ENCODE peak calls at places on chromosomes 1 and 21, in five cellular contexts. One of them, this sample, is unnamed.

GRCh38 chr1:203518541-203518940 is 24.6 kb downstream of the OPTC start:
- DNase-seq in GM23248: no peak
- DNase-seq in mesendoderm: no peak
- DNase-seq in mammary epithelial cell: no peak
- DNase-seq in fibroblast of lung: no peak
- DNase-seq in this sample: no peak

GRCh38 chr1:64476251-64476952 is 6.5 kb downstream of the CACHD1 start:
- DNase-seq in GM23248: peak
- DNase-seq in fibroblast of lung: peak
- DNase-seq in mammary epithelial cell: peak
- DNase-seq in mesendoderm: no peak
- DNase-seq in this sample: no peak

GRCh38 chr1:45479039-45479748 is 11.8 kb downstream of the TESK2 start:
- DNase-seq in GM23248: no peak
- DNase-seq in fibroblast of lung: no peak
- DNase-seq in mammary epithelial cell: no peak
- DNase-seq in mesendoderm: no peak
- DNase-seq in this sample: no peak

GRCh38 chr1:207956976-207957375 is 46.1 kb upstream of the CD34 start:
- DNase-seq in mesendoderm: no peak
- DNase-seq in fibroblast of lung: no peak
- DNase-seq in GM23248: no peak
- DNase-seq in mammary epithelial cell: no peak
- DNase-seq in this sample: no peak

GRCh38 chr1:101474039-101474665 is 237.3 kb downstream of the S1PR1 start:
- DNase-seq in fibroblast of lung: no peak
- DNase-seq in GM23248: peak
- DNase-seq in mesendoderm: peak
- DNase-seq in mammary epithelial cell: peak
- DNase-seq in this sample: peak

GRCh38 chr1:15771836-15772516 is 13.4 kb downstream of the FBLIM1 start:
- DNase-seq in mesendoderm: no peak
- DNase-seq in fibroblast of lung: no peak
- DNase-seq in mammary epithelial cell: no peak
- DNase-seq in GM23248: no peak
- DNase-seq in this sample: no peak

GRCh38 chr1:58931761-58932160 is 147.9 kb upstream of the JUN start:
- DNase-seq in GM23248: no peak
- DNase-seq in mesendoderm: no peak
- DNase-seq in fibroblast of lung: no peak
- DNase-seq in mammary epithelial cell: no peak
- DNase-seq in this sample: no peak

GRCh38 chr1:59574085-59574484 is 240.7 kb upstream of the HOOK1 start:
- DNase-seq in mammary epithelial cell: peak
- DNase-seq in GM23248: peak
- DNase-seq in mesendoderm: no peak
- DNase-seq in fibroblast of lung: peak
- DNase-seq in this sample: no peak

GRCh38 chr1:227343727-227344551 is 25.6 kb upstream of the CDC42BPA start:
- DNase-seq in mesendoderm: no peak
- DNase-seq in mammary epithelial cell: peak
- DNase-seq in GM23248: peak
- DNase-seq in fibroblast of lung: peak
- DNase-seq in this sample: no peak

GRCh38 chr1:168482106-168482505 is 61.7 kb downstream of the XCL2 start:
- DNase-seq in GM23248: no peak
- DNase-seq in mesendoderm: peak
- DNase-seq in mammary epithelial cell: no peak
- DNase-seq in fibroblast of lung: no peak
- DNase-seq in this sample: peak

GRCh38 chr1:203439086-203439620 is 36.5 kb upstream of the PRELP start:
- DNase-seq in fibroblast of lung: no peak
- DNase-seq in GM23248: no peak
- DNase-seq in mesendoderm: no peak
- DNase-seq in mammary epithelial cell: no peak
- DNase-seq in this sample: no peak

GRCh38 chr1:206803221-206803730 is 31.0 kb upstream of the IL10 start:
- DNase-seq in GM23248: no peak
- DNase-seq in mesendoderm: peak
- DNase-seq in mammary epithelial cell: no peak
- DNase-seq in fibroblast of lung: no peak
- DNase-seq in this sample: no peak

GRCh38 chr1:158002630-158003408 is 9.4 kb downstream of the KIRREL1 start:
- DNase-seq in mesendoderm: no peak
- DNase-seq in fibroblast of lung: peak
- DNase-seq in mammary epithelial cell: peak
- DNase-seq in GM23248: peak
- DNase-seq in this sample: peak

GRCh38 chr1:98364544-98364943 is 297.0 kb upstream of the SNX7 start:
- DNase-seq in mesendoderm: no peak
- DNase-seq in mammary epithelial cell: no peak
- DNase-seq in GM23248: no peak
- DNase-seq in fibroblast of lung: no peak
- DNase-seq in this sample: no peak

GRCh38 chr1:70134148-70134547 is 71.2 kb downstream of the LRRC40 start:
- DNase-seq in GM23248: peak
- DNase-seq in mesendoderm: peak
- DNase-seq in mammary epithelial cell: no peak
- DNase-seq in fibroblast of lung: no peak
- DNase-seq in this sample: peak

GRCh38 chr1:201213926-201214325 is 23.3 kb downstream of the IGFN1 start:
- DNase-seq in mesendoderm: no peak
- DNase-seq in GM23248: no peak
- DNase-seq in fibroblast of lung: no peak
- DNase-seq in mammary epithelial cell: no peak
- DNase-seq in this sample: no peak

GRCh38 chr1:93735722-93736121 is 54.1 kb upstream of the BCAR3 start:
- DNase-seq in GM23248: peak
- DNase-seq in mesendoderm: no peak
- DNase-seq in fibroblast of lung: peak
- DNase-seq in mammary epithelial cell: peak
- DNase-seq in this sample: no peak

GRCh38 chr1:23177438-23178380 is 9.1 kb upstream of the LUZP1 start:
- DNase-seq in mammary epithelial cell: peak
- DNase-seq in fibroblast of lung: peak
- DNase-seq in mesendoderm: peak
- DNase-seq in GM23248: peak
- DNase-seq in this sample: peak

GRCh38 chr1:172978595-172978994 is 72.1 kb downstream of the TNFSF18 start:
- DNase-seq in fibroblast of lung: no peak
- DNase-seq in mammary epithelial cell: peak
- DNase-seq in mesendoderm: peak
- DNase-seq in GM23248: no peak
- DNase-seq in this sample: no peak

GRCh38 chr1:22529901-22530621 is 33.2 kb upstream of the EPHA8 start:
- DNase-seq in GM23248: peak
- DNase-seq in mammary epithelial cell: no peak
- DNase-seq in mesendoderm: peak
- DNase-seq in fibroblast of lung: peak
- DNase-seq in this sample: peak

GRCh38 chr21:22993822-22994574 is 1995.8 kb downstream of the NCAM2 start:
- DNase-seq in mammary epithelial cell: no peak
- DNase-seq in fibroblast of lung: no peak
- DNase-seq in GM23248: no peak
- DNase-seq in mesendoderm: no peak
- DNase-seq in this sample: no peak

GRCh38 chr1:108669679-108670078 is 8.8 kb upstream of the HENMT1 start:
- DNase-seq in mesendoderm: no peak
- DNase-seq in GM23248: no peak
- DNase-seq in fibroblast of lung: no peak
- DNase-seq in mammary epithelial cell: no peak
- DNase-seq in this sample: no peak

GRCh38 chr1:59292557-59292956 is 4.3 kb upstream of the FGGY start:
- DNase-seq in mammary epithelial cell: no peak
- DNase-seq in GM23248: peak
- DNase-seq in mesendoderm: peak
- DNase-seq in fibroblast of lung: no peak
- DNase-seq in this sample: no peak

GRCh38 chr1:14598498-14599172 is at the start of gene KAZN:
- DNase-seq in GM23248: peak
- DNase-seq in mesendoderm: peak
- DNase-seq in fibroblast of lung: no peak
- DNase-seq in mammary epithelial cell: no peak
- DNase-seq in this sample: peak

DNA sequence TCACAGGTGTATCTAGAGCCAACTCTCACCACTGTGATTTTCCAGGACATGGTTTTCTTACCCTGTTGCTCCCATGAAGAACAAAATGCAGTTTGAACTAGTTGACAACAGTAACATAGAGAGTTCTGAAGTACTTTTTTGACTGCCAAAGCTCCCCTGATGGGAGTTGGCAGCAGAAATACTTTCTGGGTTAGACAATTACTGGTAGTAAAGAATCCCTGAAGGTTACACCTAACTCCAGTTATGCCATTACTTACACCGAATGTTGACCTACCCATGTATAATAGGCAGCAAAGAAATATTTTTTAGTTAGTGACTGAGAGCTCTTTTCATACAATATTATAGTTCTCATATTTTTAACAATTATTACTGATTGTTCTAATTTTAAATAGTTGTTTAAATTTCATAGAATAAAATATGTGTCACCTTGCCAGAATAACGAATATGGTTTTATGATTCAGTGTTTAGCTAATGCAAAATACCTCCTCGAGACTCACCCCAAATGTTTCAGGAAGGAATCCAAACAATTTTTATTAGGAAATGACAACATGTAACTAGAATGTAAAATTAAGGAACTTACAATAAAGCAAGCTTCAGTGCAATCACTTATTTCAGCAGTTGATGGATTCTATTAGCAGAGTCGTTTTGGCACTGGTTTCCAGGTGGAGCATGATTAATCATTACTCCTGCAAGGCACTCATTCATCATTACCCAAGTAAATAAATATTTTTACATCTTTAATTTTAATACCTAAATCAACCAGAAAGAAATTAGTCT is 237.6 kb downstream of the MRPL39 start:
- DNase-seq in fibroblast of lung: peak
- DNase-seq in GM23248: peak
- DNase-seq in mesendoderm: no peak
- DNase-seq in mammary epithelial cell: no peak
- DNase-seq in this sample: no peak
- H3K4me2 ChIP-seq in fibroblast of lung: peak
- H3K4me2 ChIP-seq in GM23248: peak
- H3K4me2 ChIP-seq in mesendoderm: no peak
- H3K4me2 ChIP-seq in mammary epithelial cell: no peak
- H3K4me2 ChIP-seq in this sample: no peak

GRCh38 chr1:46480959-46481646 is 8.5 kb upstream of the DMBX1 start:
- DNase-seq in fibroblast of lung: no peak
- DNase-seq in mesendoderm: no peak
- DNase-seq in mammary epithelial cell: no peak
- DNase-seq in GM23248: peak
- DNase-seq in this sample: no peak
- H3K4me2 ChIP-seq in fibroblast of lung: no peak
- H3K4me2 ChIP-seq in mesendoderm: no peak
- H3K4me2 ChIP-seq in mammary epithelial cell: no peak
- H3K4me2 ChIP-seq in GM23248: no peak
- H3K4me2 ChIP-seq in this sample: no peak

GRCh38 chr1:156138366-156138969 is 14.9 kb upstream of the SEMA4A start:
- DNase-seq in mammary epithelial cell: no peak
- DNase-seq in mesendoderm: no peak
- DNase-seq in GM23248: no peak
- DNase-seq in fibroblast of lung: no peak
- DNase-seq in this sample: no peak

GRCh38 chr1:156134716-156135435 is 18.5 kb upstream of the SEMA4A start:
- DNase-seq in GM23248: no peak
- DNase-seq in mesendoderm: no peak
- DNase-seq in fibroblast of lung: no peak
- DNase-seq in mammary epithelial cell: no peak
- DNase-seq in this sample: no peak

GRCh38 chr1:156140879-156141707 is 12.3 kb upstream of the SEMA4A start:
- DNase-seq in mesendoderm: peak
- DNase-seq in mammary epithelial cell: no peak
- DNase-seq in GM23248: peak
- DNase-seq in fibroblast of lung: peak
- DNase-seq in this sample: peak

GRCh38 chr1:156136970-156137483 is 16.4 kb upstream of the SEMA4A start:
- DNase-seq in mesendoderm: peak
- DNase-seq in fibroblast of lung: no peak
- DNase-seq in mammary epithelial cell: no peak
- DNase-seq in GM23248: no peak
- DNase-seq in this sample: no peak

DNA sequence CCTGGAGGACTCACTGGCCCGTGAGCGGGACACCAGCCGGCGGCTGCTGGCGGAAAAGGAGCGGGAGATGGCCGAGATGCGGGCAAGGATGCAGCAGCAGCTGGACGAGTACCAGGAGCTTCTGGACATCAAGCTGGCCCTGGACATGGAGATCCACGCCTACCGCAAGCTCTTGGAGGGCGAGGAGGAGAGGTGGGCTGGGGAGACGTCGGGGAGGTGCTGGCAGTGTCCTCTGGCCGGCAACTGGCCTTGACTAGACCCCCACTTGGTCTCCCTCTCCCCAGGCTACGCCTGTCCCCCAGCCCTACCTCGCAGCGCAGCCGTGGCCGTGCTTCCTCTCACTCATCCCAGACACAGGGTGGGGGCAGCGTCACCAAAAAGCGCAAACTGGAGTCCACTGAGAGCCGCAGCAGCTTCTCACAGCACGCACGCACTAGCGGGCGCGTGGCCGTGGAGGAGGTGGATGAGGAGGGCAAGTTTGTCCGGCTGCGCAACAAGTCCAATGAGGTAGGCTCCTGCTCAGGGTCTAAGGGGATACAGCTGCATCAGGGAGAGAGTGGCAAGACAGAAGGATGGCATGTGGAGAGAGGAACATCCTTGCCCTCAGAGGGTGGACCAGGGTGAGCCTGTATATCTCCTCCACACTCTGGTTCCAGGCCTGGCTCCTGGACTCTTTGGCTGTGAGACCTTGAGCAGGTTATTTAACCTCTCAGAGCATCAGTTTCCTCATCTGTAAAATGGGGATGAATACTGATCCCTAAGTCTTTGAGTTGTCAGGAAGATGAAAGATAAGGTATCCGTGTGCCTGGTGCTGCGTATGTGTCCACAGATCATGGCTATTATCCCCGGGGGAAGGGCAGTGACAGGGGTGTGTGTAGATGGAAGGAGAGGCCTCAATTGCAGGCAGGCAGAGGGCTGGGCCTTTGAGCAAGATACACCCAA is 17.2 kb upstream of the SEMA4A start:
- DNase-seq in mesendoderm: no peak
- DNase-seq in fibroblast of lung: no peak
- DNase-seq in mammary epithelial cell: no peak
- DNase-seq in GM23248: no peak
- DNase-seq in this sample: no peak
- H3K4me2 ChIP-seq in mesendoderm: no peak
- H3K4me2 ChIP-seq in fibroblast of lung: no peak
- H3K4me2 ChIP-seq in mammary epithelial cell: no peak
- H3K4me2 ChIP-seq in GM23248: no peak
- H3K4me2 ChIP-seq in this sample: no peak

DNA sequence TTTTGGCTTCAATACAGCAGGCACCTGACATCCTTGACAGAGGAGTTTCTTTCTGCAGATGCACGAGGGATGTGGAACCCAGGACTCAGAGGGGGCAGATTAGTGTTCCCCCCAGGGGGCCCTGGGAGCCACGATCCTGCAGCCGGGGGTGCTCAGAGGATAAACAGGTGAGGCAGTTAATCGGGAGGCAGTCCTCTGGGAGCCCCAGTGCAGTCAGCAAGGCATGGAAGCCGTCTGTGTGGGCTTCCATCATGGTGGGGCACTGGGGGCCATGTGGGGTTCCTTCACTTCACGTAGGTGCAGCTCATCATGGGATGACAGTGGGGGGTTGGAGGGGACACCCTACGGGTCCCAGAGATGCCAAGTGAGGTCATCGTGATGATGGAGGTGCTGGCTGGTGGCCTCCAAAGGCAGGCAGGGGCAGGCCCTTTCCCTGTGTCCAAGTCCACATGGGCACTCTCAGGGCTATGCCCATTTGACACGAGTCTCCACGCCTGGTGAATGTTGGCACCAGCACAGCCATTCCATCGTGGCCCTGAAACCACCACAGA is 59.3 kb upstream of the ABCG1 start:
- DNase-seq in mesendoderm: no peak
- DNase-seq in fibroblast of lung: no peak
- DNase-seq in GM23248: no peak
- DNase-seq in mammary epithelial cell: no peak
- DNase-seq in this sample: no peak
- H3K4me2 ChIP-seq in mesendoderm: no peak
- H3K4me2 ChIP-seq in fibroblast of lung: no peak
- H3K4me2 ChIP-seq in GM23248: no peak
- H3K4me2 ChIP-seq in mammary epithelial cell: no peak
- H3K4me2 ChIP-seq in this sample: no peak